ENCODE peak calls at places on chromosome 7, in nine cellular contexts. N is GM13977, P is neural crest cell, J is astrocyte of the spinal cord, E is endothelial cell of umbilical vein, I is GM12865, K is suprapubic skin, U is WTC11, F is pancreas. R is an unnamed sample.
A peak's percentile ranks its signal among the peaks of the same experiment; 100 is the strongest.

GRCh38 chr7:106817098-106817497 is 48.0 kb upstream of the PIK3CG start:
- DNase-seq in N (no peak), P (no peak), J (no peak), E (no peak), I (no peak), K (no peak), U (no peak), F (no peak), R (no peak)

GRCh38 chr7:80781146-80781545 is 137.7 kb downstream of the SEMA3C start:
- DNase-seq in N (no peak), P (no peak), J (no peak), E (no peak), I (no peak), K (no peak), U (no peak), F (no peak), R (no peak)

GRCh38 chr7:98119257-98119918 is 12.7 kb downstream of the LMTK2 start:
- DNase-seq in N (no peak), P (no peak), J (peak; percentile 69), E (no peak), I (no peak), K (no peak), U (no peak), F (no peak), R (no peak)

GRCh38 chr7:25967278-25968204 is 184.5 kb upstream of the NFE2L3 start:
- DNase-seq in N (peak; percentile 42), P (no peak), J (no peak), E (no peak), I (peak; percentile 88), K (no peak), U (no peak), F (peak; percentile 47), R (no peak)

GRCh38 chr7:148987010-148987750 is 41.1 kb downstream of the PDIA4 start:
- DNase-seq in N (peak; percentile 91), P (peak; percentile 66), J (peak; percentile 92), E (peak; percentile 94), I (peak; percentile 96), K (peak; percentile 90), U (peak; percentile 84), F (peak; percentile 86), R (peak; percentile 81)

GRCh38 chr7:2621061-2621828 is 10.5 kb upstream of the TTYH3 start:
- DNase-seq in N (no peak), P (no peak), J (peak; percentile 65), E (peak; percentile 49), I (no peak), K (no peak), U (peak; percentile 62), F (peak; percentile 75), R (no peak)

GRCh38 chr7:122846591-122846990 is 39.7 kb downstream of the CADPS2 start:
- DNase-seq in N (no peak), P (no peak), J (no peak), E (no peak), I (no peak), K (no peak), U (no peak), F (no peak), R (no peak)

GRCh38 chr7:131502810-131503545 is 53.5 kb downstream of the PODXL start:
- DNase-seq in N (no peak), P (no peak), J (peak; percentile 55), E (no peak), I (no peak), K (no peak), U (no peak), F (no peak), R (no peak)

GRCh38 chr7:67947651-67948050 is 951.0 kb downstream of the TYW1 start:
- DNase-seq in N (no peak), P (no peak), J (no peak), E (no peak), I (no peak), K (no peak), U (no peak), F (no peak), R (no peak)

GRCh38 chr7:143284591-143285453 is at the start of gene TMEM139:
- DNase-seq in N (no peak), P (no peak), J (no peak), E (no peak), I (no peak), K (no peak), U (peak; percentile 73), F (peak; percentile 76), R (no peak)

GRCh38 chr7:46569117-46569433 is 648.0 kb upstream of the IGFBP3 start:
- DNase-seq in N (no peak), P (no peak), J (no peak), E (peak; percentile 11), I (no peak), K (no peak), U (no peak), F (no peak), R (no peak)

DNA sequence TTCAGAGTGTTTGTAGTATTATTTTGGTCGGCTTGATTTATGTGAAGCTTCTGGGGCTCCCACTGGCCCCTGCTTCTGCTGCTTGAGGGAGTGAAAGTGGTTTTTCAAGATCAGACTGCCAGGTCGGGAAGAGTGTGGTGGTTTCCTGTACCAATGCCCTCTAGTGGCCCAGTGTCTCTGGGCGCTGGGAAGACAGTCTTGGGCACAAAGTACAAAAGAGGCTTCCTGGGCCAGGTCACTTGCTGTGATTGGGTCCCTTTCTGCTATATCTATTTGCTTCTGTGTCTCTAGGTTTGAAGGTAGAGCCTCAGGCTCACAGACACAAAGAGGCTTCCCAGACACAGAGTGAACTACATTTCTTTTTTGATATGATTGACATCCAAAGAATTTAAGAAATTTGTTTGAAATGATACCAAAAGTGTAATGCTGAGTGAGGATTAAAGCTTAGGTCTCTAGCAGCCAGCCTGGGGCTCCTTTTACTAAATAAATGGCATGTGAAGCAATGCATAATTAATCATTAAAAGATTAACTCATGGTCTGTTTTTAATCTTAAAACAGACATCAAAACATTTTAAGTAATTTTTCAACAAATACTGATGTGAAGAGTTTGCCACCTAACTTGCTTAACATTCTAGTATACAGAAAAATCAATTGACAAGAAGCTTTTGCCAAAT is 36.3 kb downstream of the ABCB1 start:
- DNase-seq in N (peak; percentile 12), P (peak; percentile 1), J (no peak), E (peak; percentile 7), I (peak; percentile 60), K (no peak), U (peak; percentile 56), F (peak; percentile 34), R (no peak)
- TF ChIP-seq CTCF in N (peak; percentile 60), P (peak; percentile 60), J (peak; percentile 57), E (peak; percentile 15), I (peak; percentile 54), K (no peak), U (peak; percentile 29), F (no peak), R (peak; percentile 66)

GRCh38 chr7:128945668-128946366 is 8.1 kb downstream of the IRF5 start:
- DNase-seq in N (no peak), P (no peak), J (no peak), E (no peak), I (no peak), K (no peak), U (no peak), F (peak; percentile 68), R (no peak)

GRCh38 chr7:128948976-128949760 is 11.4 kb downstream of the IRF5 start:
- DNase-seq in N (no peak), P (no peak), J (no peak), E (no peak), I (no peak), K (no peak), U (no peak), F (no peak), R (no peak)

GRCh38 chr7:128947854-128948253 is 10.1 kb downstream of the IRF5 start:
- DNase-seq in N (no peak), P (no peak), J (no peak), E (no peak), I (no peak), K (no peak), U (no peak), F (no peak), R (no peak)

GRCh38 chr7:128948312-128948973 is 10.7 kb downstream of the IRF5 start:
- DNase-seq in N (no peak), P (no peak), J (no peak), E (no peak), I (no peak), K (no peak), U (no peak), F (peak; percentile 68), R (no peak)

GRCh38 chr7:128946936-128947830 is 9.5 kb downstream of the IRF5 start:
- DNase-seq in N (no peak), P (no peak), J (no peak), E (no peak), I (peak; percentile 43), K (no peak), U (peak; percentile 65), F (peak; percentile 68), R (no peak)
- TF ChIP-seq CTCF in N (peak; percentile 58), P (peak; percentile 27), J (peak; percentile 17), E (no peak), I (peak; percentile 46), K (no peak), U (peak; percentile 15), F (no peak), R (no peak)

GRCh38 chr7:156778201-156778600 is 114.8 kb downstream of the LMBR1 start:
- DNase-seq in N (no peak), P (no peak), J (no peak), E (no peak), I (no peak), K (no peak), U (no peak), F (no peak), R (no peak)
- TF ChIP-seq CTCF in N (peak; percentile 7), P (peak; percentile 46), J (peak; percentile 13), E (no peak), I (no peak), K (no peak), U (no peak), F (no peak), R (peak; percentile 57)

DNA sequence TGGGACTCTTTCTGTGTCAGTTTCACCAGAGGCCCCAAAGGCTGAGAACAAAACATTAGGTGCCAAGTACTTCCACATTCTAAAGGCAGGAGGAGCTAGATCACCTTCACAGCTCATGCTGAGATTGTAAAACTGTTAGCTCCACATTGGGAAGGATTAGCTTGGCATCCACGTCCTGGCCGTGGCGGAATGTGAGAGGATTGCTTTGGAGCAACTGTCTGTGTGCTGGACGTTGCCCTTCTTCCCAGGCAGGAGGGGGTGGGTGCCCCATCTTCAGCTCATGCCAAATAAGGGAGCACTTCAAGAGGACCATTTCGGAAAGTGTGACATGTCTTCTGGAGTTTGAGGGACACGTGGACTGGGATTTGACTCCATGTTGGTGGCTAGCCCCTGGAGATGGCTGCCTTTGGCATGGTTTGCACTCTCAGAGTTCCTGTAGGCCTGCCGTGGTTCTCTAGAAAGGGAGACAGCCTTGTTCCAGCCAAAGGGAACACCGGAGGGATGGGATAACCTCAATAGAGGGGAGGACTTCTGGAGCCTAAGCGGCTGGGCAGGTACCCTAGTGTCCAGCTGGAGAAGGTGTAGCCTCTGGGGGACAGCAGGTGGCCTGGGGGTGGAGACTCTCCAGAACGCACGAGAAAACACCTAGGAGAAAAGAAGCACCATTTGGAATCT is 19.9 kb upstream of the FMC1 start:
- DNase-seq in N (no peak), P (no peak), J (no peak), E (peak; percentile 17), I (peak; percentile 26), K (no peak), U (peak; percentile 18), F (no peak), R (no peak)
- TF ChIP-seq CTCF in N (peak; percentile 48), P (no peak), J (peak; percentile 40), E (peak; percentile 9), I (peak; percentile 35), K (no peak), U (no peak), F (no peak), R (peak; percentile 34)

DNA sequence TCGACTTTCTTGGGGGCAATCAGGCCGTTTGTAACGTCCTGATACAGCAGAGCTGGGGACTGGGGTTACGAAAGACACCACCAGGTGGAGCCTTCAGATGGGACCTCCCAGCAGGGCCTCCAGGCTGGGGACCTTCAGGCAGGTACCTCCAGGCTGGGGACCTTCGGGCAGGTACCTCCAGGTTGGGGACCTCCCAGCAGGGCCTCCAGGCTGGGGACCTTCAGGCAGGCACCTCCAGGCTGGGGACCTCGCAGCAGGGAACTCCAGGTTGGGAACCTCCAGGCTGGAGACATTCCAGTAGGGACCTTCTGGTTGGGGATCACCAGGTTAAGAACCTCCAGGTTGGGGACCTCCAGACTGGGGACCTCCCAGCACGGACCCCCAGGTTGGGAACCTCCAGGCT is 23.5 kb upstream of the GPR146 start:
- DNase-seq in N (no peak), P (no peak), J (no peak), E (no peak), I (no peak), K (no peak), U (no peak), F (peak; percentile 57), R (no peak)
- TF ChIP-seq CTCF in N (peak; percentile 36), P (peak; percentile 20), J (no peak), E (peak; percentile 3), I (peak; percentile 11), K (no peak), U (no peak), F (no peak), R (peak; percentile 16)

R was measured in type B pancreatic cell.